ENCODE peak calls at places on chromosomes 2 and 18, in nine cellular contexts. Q is spleen; R is psoas muscle; V is effector memory CD4-positive, alpha-beta T cell; B is breast epithelium; E is heart left ventricle; P is MM.1S; O is CD4-positive, alpha-beta memory T cell; T is lower lobe of right lung. S is an unnamed sample. For H3K9me3 and H3K4me1, the result is how much of the 10 kb centered on the place peaks cover.

GRCh38 chr2:23249348-23249747 is 135.6 kb upstream of the KLHL29 start:
- DNase-seq in P (no peak), T (no peak), V (no peak), R (peak), B (no peak), Q (no peak), O (no peak), E (no peak), S (no peak)

GRCh38 chr2:8821276-8822217 is 15.9 kb downstream of the KIDINS220 start:
- DNase-seq in R (peak), Q (no peak), E (peak), O (no peak), T (no peak), V (no peak), P (no peak), B (no peak), S (no peak)

GRCh38 chr2:181258761-181259160 is 198.4 kb upstream of the ITGA4 start:
- DNase-seq in V (no peak), B (no peak), R (no peak), E (no peak), T (no peak), P (no peak), O (no peak), Q (no peak), S (no peak)

GRCh38 chr18:78074400-78075020 is 824.9 kb downstream of the GALR1 start:
- DNase-seq in V (no peak), Q (no peak), R (no peak), B (no peak), T (no peak), E (no peak), P (no peak), O (no peak), S (no peak)

GRCh38 chr2:7384773-7385349 is 467.6 kb downstream of the RNF144A start:
- DNase-seq in Q (no peak), T (no peak), O (no peak), B (no peak), P (no peak), V (no peak), E (no peak), R (no peak), S (no peak)

GRCh38 chr2:1459727-1460126 is 46.5 kb downstream of the TPO start:
- DNase-seq in O (no peak), R (no peak), Q (no peak), E (no peak), V (no peak), T (no peak), B (no peak), P (no peak), S (no peak)

GRCh38 chr2:28358668-28359201 is 33.9 kb upstream of the FOSL2 start:
- DNase-seq in V (no peak), P (no peak), Q (no peak), B (no peak), R (peak), E (no peak), T (no peak), O (no peak), S (no peak)

GRCh38 chr2:16334886-16335605 is 330.6 kb downstream of the CYRIA start:
- DNase-seq in O (no peak), T (no peak), R (no peak), E (no peak), B (no peak), V (no peak), Q (no peak), P (no peak), S (no peak)

GRCh38 chr2:238644095-238645081 is 203.5 kb upstream of the TWIST2 start:
- DNase-seq in E (no peak), V (no peak), P (no peak), Q (no peak), B (no peak), R (no peak), O (no peak), T (no peak), S (no peak)

GRCh38 chr2:9156483-9156882 is 50.1 kb upstream of the ASAP2 start:
- DNase-seq in V (no peak), P (no peak), B (no peak), E (no peak), T (no peak), R (no peak), Q (peak), O (no peak), S (no peak)

DNA sequence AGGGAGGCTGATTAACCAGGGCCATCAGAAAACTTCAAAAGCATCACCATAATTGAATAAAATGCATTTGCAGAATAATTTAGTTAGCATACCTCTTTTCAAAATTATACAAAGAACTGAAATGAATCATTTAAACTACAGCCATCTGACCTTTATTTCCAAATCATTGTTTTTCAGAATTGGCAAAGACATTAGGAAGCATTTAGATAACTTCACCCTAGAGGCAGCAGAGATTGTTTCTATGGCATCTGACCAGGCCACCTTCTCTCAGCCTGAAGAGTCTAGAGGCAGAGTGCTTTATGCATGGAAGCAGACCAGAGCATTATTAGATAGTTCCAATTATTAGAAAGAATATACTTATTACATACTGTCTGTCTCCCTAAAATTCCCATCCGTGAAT is 48.8 kb upstream of the CNTNAP5 start:
- DNase-seq in V (no peak), E (no peak), R (no peak), Q (no peak), P (no peak), B (no peak), T (no peak), O (no peak), S (no peak)
- H3K9me3 ChIP-seq in V (under half), E (under half), R (under half), Q (under half), P (under half), B (under half), T (under half), O (under half), S (under half)

DNA sequence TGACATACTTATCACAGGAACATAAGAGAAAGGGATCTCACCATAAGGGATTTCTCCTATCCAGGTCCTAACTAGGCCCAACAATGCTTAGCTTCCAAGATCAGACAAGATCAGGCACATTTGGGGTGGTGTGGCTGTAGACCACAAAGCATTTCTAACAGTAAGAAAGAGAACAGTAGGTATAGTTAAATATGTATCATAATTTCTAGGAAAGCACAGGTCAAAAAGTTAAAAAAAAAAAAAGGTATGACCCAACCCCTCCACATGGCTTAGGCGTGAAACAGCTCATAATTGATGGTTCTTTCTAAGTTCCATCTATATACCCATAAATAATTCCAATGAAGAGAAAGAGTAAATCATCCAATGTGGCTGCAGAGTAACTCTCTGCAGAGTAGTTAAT is 6.9 kb downstream of the PRKD3 start:
- DNase-seq in Q (no peak), O (no peak), E (no peak), V (no peak), T (no peak), P (peak), B (no peak), R (no peak), S (no peak)
- H3K4me1 ChIP-seq in Q (half or more), O (under half), E (under half), V (under half), T (half or more), P (under half), B (under half), R (half or more), S (under half)

GRCh38 chr18:33576999-33577687 is 876 bp upstream of the ASXL3 start:
- DNase-seq in T (no peak), V (no peak), E (no peak), B (no peak), R (no peak), P (no peak), O (no peak), Q (no peak), S (no peak)
- H3K4me3 ChIP-seq in T (peak), V (no peak), E (peak), B (peak), R (peak), P (peak), O (no peak), Q (peak), S (no peak)

GRCh38 chr18:14970027-14970426 is 222.1 kb downstream of the ANKRD30B start:
- DNase-seq in P (no peak), V (no peak), T (no peak), R (no peak), O (no peak), Q (no peak), B (no peak), E (no peak), S (no peak)
- H3K9me3 ChIP-seq in P (under half), V (under half), T (under half), R (under half), O (under half), Q (under half), B (under half), E (under half), S (under half)

DNA sequence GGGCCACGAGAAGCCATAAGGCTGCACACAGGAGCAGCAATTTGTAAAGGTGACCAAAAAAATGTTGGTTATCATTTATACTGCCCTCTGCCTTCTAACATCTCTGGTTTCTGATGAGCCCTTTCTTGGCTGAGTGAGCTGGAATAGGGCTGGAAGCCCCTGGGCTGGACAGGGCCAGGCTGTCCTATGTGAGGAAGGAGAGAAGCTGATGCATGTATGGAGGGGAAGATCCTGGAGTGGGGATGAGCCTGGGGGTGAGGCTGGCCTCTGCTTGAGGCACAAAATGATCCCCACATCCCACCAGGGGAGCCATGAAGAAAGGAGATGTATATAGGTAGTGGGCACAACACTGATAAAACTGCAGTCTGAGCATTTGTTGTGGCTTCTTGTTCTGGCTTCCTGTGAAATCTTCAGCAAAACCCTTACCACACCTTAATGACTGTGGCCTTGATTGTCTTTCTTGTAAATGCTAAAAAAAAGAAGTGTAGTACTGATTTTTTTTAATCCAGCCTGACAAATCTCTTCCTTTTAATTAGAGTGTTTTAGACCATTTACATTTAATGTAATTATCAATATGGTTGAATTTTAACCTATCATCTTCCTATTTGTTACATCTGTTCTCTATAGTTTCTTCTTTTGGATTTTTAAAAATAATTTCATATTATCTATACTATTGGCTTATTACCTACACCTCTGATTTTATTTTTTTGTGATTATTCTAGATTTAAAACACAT is 5.6 kb downstream of the SNED1 start:
- DNase-seq in E (no peak), R (no peak), Q (no peak), O (no peak), P (no peak), T (no peak), V (no peak), B (no peak), S (no peak)
- H3K4me1 ChIP-seq in E (under half), R (under half), Q (under half), O (under half), P (under half), T (under half), V (under half), B (under half), S (under half)

GRCh38 chr2:142131016-142131714 is at the start of gene LRP1B:
- DNase-seq in P (peak), R (peak), V (no peak), O (no peak), B (no peak), T (no peak), Q (no peak), E (no peak), S (no peak)
- H3K4me3 ChIP-seq in P (peak), R (peak), V (no peak), O (no peak), B (peak), T (peak), Q (peak), E (peak), S (no peak)